ENCODE peak calls at places on chromosomes 16 and 17, in four cellular contexts. One of them, this sample, is unnamed.

GRCh38 chr16:88321635-88322499 is 60.9 kb upstream of the ZNF469 start:
- DNase-seq in adipocyte: no peak
- DNase-seq in WERI-Rb-1: no peak
- DNase-seq in CD8-positive, alpha-beta memory T cell: no peak
- DNase-seq in this sample: no peak

GRCh38 chr17:79322216-79323123 is 247.8 kb downstream of the ENGASE start:
- DNase-seq in adipocyte: no peak
- DNase-seq in WERI-Rb-1: no peak
- DNase-seq in CD8-positive, alpha-beta memory T cell: no peak
- DNase-seq in this sample: no peak

GRCh38 chr16:72424776-72425175 is 252.8 kb upstream of the PMFBP1 start:
- DNase-seq in adipocyte: no peak
- DNase-seq in WERI-Rb-1: no peak
- DNase-seq in CD8-positive, alpha-beta memory T cell: no peak
- DNase-seq in this sample: no peak

GRCh38 chr16:14321542-14321941 is 250.4 kb downstream of the MRTFB start:
- DNase-seq in adipocyte: no peak
- DNase-seq in WERI-Rb-1: no peak
- DNase-seq in CD8-positive, alpha-beta memory T cell: no peak
- DNase-seq in this sample: no peak

GRCh38 chr16:86885139-86885538 is 306.8 kb downstream of the FOXL1 start:
- DNase-seq in adipocyte: no peak
- DNase-seq in WERI-Rb-1: no peak
- DNase-seq in CD8-positive, alpha-beta memory T cell: no peak
- DNase-seq in this sample: no peak

GRCh38 chr17:75105269-75106080 is 4.3 kb upstream of the ARMC7 start:
- DNase-seq in adipocyte: peak; percentile 51
- DNase-seq in WERI-Rb-1: peak; percentile 91
- DNase-seq in CD8-positive, alpha-beta memory T cell: no peak
- DNase-seq in this sample: no peak

GRCh38 chr16:72202014-72202413 is 30.1 kb upstream of the PMFBP1 start:
- DNase-seq in adipocyte: no peak
- DNase-seq in WERI-Rb-1: no peak
- DNase-seq in CD8-positive, alpha-beta memory T cell: no peak
- DNase-seq in this sample: no peak

GRCh38 chr16:68458551-68458950 is 10.2 kb upstream of the SMPD3 start:
- DNase-seq in adipocyte: no peak
- DNase-seq in WERI-Rb-1: no peak
- DNase-seq in CD8-positive, alpha-beta memory T cell: no peak
- DNase-seq in this sample: no peak

GRCh38 chr17:81339502-81340296 is 44.6 kb upstream of the SLC38A10 start:
- DNase-seq in adipocyte: no peak
- DNase-seq in WERI-Rb-1: no peak
- DNase-seq in CD8-positive, alpha-beta memory T cell: no peak
- DNase-seq in this sample: no peak

GRCh38 chr16:66458853-66459252 is 31.8 kb downstream of the BEAN1 start:
- DNase-seq in adipocyte: no peak
- DNase-seq in WERI-Rb-1: no peak
- DNase-seq in CD8-positive, alpha-beta memory T cell: no peak
- DNase-seq in this sample: no peak